ENCODE peak calls at places on chromosomes 13 and 19, in five cellular contexts. Q is sigmoid colon, C is A549, N is suprapubic skin, W is transverse colon. Y is an unnamed sample. For H3K9me3, the result is how much of the 10 kb centered on the place peaks cover.

GRCh38 chr19:40347476-40348124 is 597 bp downstream of the C19orf47 start:
- DNase-seq in Q (no peak), C (no peak), N (no peak), W (no peak), Y (no peak)

GRCh38 chr19:1298235-1298634 is 12.6 kb downstream of the EFNA2 start:
- DNase-seq in Q (no peak), C (no peak), N (no peak), W (no peak), Y (no peak)

GRCh38 chr19:47020132-47020805 is 632 bp downstream of the NPAS1 start:
- DNase-seq in Q (no peak), C (no peak), N (no peak), W (no peak), Y (no peak)

GRCh38 chr13:98173431-98173921 is 3.6 kb downstream of the RNF113B start:
- DNase-seq in Q (peak), C (no peak), N (peak), W (peak), Y (no peak)

GRCh38 chr19:6564393-6564792 is 26.6 kb downstream of the CD70 start:
- DNase-seq in Q (no peak), C (no peak), N (no peak), W (no peak), Y (no peak)

GRCh38 chr19:5225486-5226345 is 114.9 kb downstream of the PTPRS start:
- DNase-seq in Q (no peak), C (no peak), N (no peak), W (no peak), Y (no peak)

GRCh38 chr19:44111910-44112463 is 1.2 kb upstream of the ZNF225 start:
- DNase-seq in Q (no peak), C (no peak), N (no peak), W (no peak), Y (no peak)

GRCh38 chr13:98353750-98354149 is 176.7 kb upstream of the RNF113B start:
- DNase-seq in Q (no peak), C (no peak), N (no peak), W (no peak), Y (no peak)

GRCh38 chr19:15178629-15179308 is 22.0 kb downstream of the NOTCH3 start:
- DNase-seq in Q (no peak), C (no peak), N (no peak), W (no peak), Y (no peak)

GRCh38 chr19:46739290-46739771 is 6.5 kb upstream of the FKRP start:
- DNase-seq in Q (peak), C (no peak), N (no peak), W (no peak), Y (no peak)

GRCh38 chr13:74771964-74772363 is 637.8 kb upstream of the KLF12 start:
- DNase-seq in Q (no peak), C (no peak), N (no peak), W (no peak), Y (no peak)

GRCh38 chr13:27979765-27980279 is 8.7 kb downstream of the URAD start:
- DNase-seq in Q (no peak), C (no peak), N (no peak), W (no peak), Y (no peak)

GRCh38 chr19:18650468-18651001 is 13.7 kb downstream of the KLHL26 start:
- DNase-seq in Q (peak), C (no peak), N (peak), W (peak), Y (peak)

GRCh38 chr13:109205315-109205714 is 575.9 kb downstream of the MYO16 start:
- DNase-seq in Q (no peak), C (no peak), N (no peak), W (no peak), Y (no peak)

GRCh38 chr19:45917421-45918091 is 3.0 kb upstream of the NANOS2 start:
- DNase-seq in Q (no peak), C (no peak), N (no peak), W (no peak), Y (no peak)

GRCh38 chr13:114019367-114019766 is 45.5 kb upstream of the C13orf46 start:
- DNase-seq in Q (no peak), C (peak), N (no peak), W (no peak), Y (no peak)

GRCh38 chr13:73704587-73704986 is 429.6 kb downstream of the KLF12 start:
- DNase-seq in Q (no peak), C (no peak), N (no peak), W (no peak), Y (no peak)

GRCh38 chr19:46605356-46605821 is 4.3 kb downstream of the CALM3 start:
- DNase-seq in Q (peak), C (no peak), N (peak), W (no peak), Y (no peak)

GRCh38 chr13:30679483-30680330 is 55.6 kb upstream of the ALOX5AP start:
- DNase-seq in Q (no peak), C (peak), N (no peak), W (no peak), Y (no peak)

GRCh38 chr13:114279146-114279545 is 2.3 kb upstream of the UPF3A start:
- DNase-seq in Q (no peak), C (no peak), N (no peak), W (no peak), Y (no peak)

DNA sequence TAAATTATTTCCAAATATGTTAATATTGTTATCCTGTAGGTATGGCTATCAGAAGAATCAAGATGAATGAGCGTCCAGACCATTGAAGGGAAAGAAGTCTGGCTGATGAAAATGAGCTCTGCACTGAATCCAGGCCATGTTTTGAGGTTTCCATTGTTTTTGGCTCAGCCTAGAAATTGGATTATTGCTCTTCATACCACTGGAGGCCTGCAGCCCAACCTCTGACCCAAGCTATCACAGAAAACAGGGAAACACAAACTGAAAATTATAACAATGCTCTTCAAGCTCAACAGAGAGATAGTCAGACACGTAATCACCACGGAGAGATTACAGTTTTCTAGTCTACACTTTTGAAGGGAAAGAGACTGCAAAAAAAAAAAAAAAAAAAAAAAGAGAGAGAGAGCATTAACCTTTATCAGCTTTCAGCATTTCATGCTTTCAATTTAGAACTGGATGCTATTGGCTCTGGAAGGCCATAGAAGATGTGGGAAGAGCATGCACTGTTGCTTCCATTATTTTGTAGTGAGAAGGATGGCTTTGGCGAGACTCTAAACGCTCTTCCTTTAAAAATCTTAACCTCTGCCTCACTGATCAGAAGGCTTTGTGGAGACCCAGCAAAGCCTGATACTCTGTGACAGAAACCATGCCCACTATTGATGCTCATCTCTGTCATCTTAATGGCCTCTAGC is 10.8 kb downstream of the EDNRB start:
- DNase-seq in Q (no peak), C (no peak), N (no peak), W (no peak), Y (no peak)
- TF ChIP-seq EP300 in Q (no peak), C (no peak), N (no peak), W (no peak), Y (no peak)

GRCh38 chr19:37412700-37413099 is 41.8 kb downstream of the ZNF527 start:
- DNase-seq in Q (no peak), C (no peak), N (no peak), W (no peak), Y (no peak)

GRCh38 chr19:37413243-37414084 is 42.6 kb downstream of the ZNF527 start:
- DNase-seq in Q (no peak), C (no peak), N (no peak), W (no peak), Y (no peak)
- H3K9me3 ChIP-seq in Q (half or more), C (half or more), N (half or more), W (half or more), Y (half or more)

DNA sequence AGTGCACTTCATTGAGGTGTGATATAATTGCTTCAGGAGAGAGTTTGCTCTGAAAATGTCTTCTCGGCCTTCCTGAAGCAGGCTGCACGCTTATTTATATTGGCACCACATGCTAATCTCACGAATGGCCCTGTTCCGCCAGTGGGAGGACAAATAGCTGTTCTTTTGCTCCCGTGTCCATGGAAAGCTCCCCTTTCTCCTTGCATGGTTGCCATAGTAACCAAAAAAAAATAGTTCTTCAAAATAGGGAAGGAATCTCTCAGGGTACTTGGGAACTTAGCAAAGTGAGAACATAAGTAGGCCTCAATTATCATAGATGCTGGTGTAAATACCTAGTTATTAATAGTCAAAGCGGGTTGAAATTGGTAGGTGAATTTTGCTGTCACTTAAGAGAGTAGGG is 221.9 kb downstream of the ZIC5 start:
- DNase-seq in Q (no peak), C (no peak), N (no peak), W (no peak), Y (no peak)
- TF ChIP-seq CTCF in Q (no peak), C (no peak), N (no peak), W (no peak), Y (no peak)

DNA sequence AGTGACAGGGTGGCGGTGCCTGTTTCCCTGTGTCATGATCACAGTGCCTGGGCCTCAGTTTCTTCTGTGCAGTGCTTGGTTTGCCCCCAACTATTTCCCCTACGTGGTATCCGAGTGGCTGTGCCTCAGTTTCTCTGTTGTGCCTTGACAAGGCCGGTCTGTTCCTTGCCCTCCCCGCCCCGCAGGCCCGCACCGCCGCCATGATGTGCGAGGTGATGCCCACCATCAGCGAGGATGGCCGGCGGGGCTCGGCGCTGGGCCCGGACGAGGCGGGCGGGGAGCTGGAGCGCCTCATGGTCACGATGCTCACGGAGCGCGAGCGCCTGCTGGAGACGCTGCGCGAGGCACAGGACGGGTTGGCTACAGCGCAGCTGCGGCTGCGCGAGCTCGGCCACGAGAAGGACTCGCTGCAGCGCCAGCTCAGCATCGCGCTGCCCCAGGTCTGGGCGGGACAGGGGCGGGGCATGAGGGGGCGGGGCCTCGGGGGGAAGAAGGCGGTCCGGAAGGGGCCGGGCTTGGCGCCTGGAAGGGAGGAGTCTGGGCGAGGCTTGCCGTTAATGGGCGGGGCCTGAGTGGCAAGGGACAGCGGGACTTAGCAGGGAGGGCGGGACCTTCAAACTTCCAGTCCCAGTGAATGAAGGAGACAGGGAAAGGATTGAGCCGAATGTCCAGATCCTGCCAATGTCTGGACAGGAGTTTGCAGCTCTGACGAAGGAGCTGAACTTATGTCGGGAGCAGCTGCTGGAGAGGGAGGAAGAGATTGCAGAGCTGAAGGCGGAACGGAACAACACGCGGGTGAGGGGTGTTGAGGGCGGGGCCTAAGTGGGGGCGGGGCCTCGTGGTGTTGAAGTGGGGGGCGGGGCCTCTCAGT is 8.6 kb downstream of the PPFIA3 start:
- DNase-seq in Q (peak), C (peak), N (peak), W (peak), Y (peak)
- TF ChIP-seq EP300 in Q (no peak), C (no peak), N (no peak), W (no peak), Y (no peak)

DNA sequence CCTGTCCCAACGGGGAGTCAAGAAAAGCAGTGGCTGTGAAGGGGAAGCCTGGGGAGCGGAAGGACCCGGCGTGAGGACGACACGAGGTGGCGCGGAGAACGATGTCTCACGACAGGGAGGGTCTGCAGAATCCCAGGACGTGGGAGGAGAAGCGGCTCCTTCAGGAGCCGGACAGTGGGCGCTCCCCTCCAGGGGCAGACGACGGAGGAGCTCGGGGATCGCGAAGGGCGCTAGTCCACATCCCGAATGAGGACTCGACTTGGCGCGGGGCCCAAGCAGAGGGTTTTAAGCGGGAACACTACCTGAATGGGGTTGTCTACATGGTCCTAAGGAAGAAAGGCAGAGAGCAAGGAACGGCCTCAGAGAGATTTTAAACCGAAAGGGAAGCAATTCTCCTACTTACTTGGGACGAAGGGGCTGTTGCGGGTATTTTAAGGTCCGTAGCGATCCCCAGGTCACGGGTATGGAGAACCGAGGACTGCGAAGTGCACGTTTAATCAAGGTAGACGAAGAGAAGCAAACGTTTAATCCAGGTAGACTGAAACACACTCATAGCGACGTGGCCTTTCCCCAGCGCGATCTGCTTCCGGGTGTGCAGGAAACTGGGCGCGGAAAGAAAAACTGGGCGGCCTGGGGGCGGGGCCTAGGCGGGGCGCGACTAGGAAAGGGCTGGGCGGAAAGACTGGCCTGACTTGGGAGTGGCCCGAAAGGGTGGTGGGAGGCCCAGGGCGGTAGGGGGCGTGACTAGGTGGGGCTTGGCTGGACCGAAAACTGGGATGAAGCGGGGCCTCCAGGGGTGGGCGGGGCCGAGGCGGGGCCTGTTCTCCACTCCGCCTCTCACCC is at the start of gene ZNF841:
- DNase-seq in Q (peak), C (peak), N (peak), W (peak), Y (peak)
- H3K9me3 ChIP-seq in Q (under half), C (half or more), N (under half), W (under half), Y (under half)

GRCh38 chr19:35269425-35270117 is 809 bp downstream of the USF2 start:
- DNase-seq in Q (peak), C (peak), N (peak), W (peak), Y (peak)
- TF ChIP-seq CTCF in Q (peak), C (peak), N (peak), W (peak), Y (peak)

DNA sequence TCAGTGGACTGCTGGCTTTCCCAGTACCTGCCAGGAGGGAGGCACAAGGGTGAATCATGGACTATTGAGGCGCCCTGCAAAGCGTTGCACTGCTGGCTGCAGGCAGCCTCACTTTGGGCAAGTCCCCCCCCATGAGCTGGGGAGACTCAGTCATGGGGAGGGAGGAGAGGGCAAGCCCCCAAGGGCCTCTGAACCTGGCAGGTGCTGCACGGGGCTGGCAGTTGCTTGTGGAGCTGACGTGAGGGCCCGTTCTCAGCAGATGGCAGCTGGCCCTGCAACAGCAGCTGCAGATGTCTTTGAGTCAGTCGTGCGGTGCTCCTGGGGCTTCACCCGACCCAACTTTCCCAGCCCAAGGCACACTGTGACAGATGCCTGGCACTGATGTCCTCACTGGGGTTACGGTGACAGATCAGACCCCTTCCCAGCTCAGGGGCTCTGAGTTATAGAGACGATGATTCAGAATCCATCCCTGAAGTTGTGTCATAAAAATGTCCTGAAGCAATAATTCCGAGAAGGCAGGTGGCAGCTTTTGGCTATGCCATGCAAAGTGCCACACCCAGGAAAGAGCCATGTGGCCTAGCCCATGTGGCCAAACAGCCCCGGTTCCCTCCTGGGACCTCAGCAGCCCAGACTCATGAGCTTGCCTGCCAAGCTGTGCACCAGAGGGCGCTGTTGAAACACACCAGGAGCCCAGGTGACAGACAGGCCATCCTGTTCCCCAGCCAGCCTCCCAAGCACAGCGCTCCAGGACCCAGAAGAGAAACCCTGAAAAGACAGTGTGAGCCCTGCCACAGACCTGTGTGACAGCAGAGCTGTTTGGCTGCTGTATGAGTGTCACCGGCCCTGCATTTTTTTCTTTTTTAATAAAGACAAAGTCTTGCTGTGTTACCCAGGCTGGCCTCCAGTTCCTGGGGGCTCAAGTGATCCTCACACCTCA is 53.6 kb upstream of the LDLR start:
- DNase-seq in Q (peak), C (peak), N (peak), W (peak), Y (peak)
- TF ChIP-seq EP300 in Q (no peak), C (no peak), N (no peak), W (no peak), Y (no peak)

DNA sequence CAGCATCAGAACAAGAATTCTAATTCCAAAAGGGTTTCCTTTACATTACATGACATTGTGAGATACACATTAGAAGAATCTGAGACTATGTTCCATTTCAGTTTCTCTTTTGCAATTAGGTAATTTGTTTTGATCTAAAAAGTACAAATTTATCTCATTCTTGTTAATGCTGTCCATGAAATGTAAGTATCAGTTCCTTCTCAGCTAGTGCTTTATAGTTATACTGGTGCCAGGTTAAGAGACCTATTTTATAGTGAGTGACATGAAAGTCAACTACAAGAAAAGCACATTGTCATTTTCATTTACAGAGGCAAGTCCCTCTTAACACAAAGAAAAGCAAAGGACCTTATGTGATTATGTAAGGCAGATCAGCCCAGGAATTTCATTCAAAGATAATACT is 43.9 kb downstream of the RCBTB2 start:
- DNase-seq in Q (no peak), C (no peak), N (no peak), W (no peak), Y (no peak)
- H3K9me3 ChIP-seq in Q (under half), C (under half), N (under half), W (under half), Y (under half)